ENCODE peak calls at places on chromosomes 12 and 14, in four cellular contexts. K, A, F and H are unnamed samples.

GRCh38 chr12:60148831-60149230 is 553.0 kb downstream of the SLC16A7 start:
- DNase-seq in K (peak), A (no peak), F (peak), H (no peak)

GRCh38 chr14:30874120-30874998 is at the start of gene COCH:
- DNase-seq in K (no peak), A (peak), F (no peak), H (peak)

GRCh38 chr14:54440037-54440436 is 1.1 kb downstream of the CNIH1 start:
- DNase-seq in K (peak), A (no peak), F (no peak), H (no peak)

GRCh38 chr12:105109465-105110212 is 2.1 kb downstream of the WASHC4 start:
- DNase-seq in K (no peak), A (no peak), F (peak), H (no peak)

GRCh38 chr14:23633160-23633701 is 2.9 kb upstream of the DHRS2 start:
- DNase-seq in K (no peak), A (no peak), F (peak), H (no peak)

GRCh38 chr12:25251749-25252148 is 1.0 kb upstream of the KRAS start:
- DNase-seq in K (no peak), A (no peak), F (no peak), H (no peak)

GRCh38 chr14:34081576-34082136 is 130.8 kb upstream of the EGLN3 start:
- DNase-seq in K (peak), A (no peak), F (peak), H (no peak)

GRCh38 chr12:49524660-49525324 is 14.0 kb upstream of the KCNH3 start:
- DNase-seq in K (no peak), A (no peak), F (no peak), H (no peak)

GRCh38 chr14:67411820-67412421 is at the start of gene PLEK2:
- DNase-seq in K (peak), A (peak), F (peak), H (peak)

GRCh38 chr12:59007620-59008019 is 87.3 kb upstream of the LRIG3 start:
- DNase-seq in K (no peak), A (no peak), F (peak), H (no peak)

GRCh38 chr14:50520947-50521815 is 11.2 kb downstream of the MAP4K5 start:
- DNase-seq in K (peak), A (no peak), F (peak), H (no peak)

GRCh38 chr12:95784286-95784685 is 6.3 kb downstream of the NTN4 start:
- DNase-seq in K (no peak), A (no peak), F (peak), H (no peak)

GRCh38 chr12:47900101-47900479 is 4.7 kb downstream of the VDR start:
- DNase-seq in K (no peak), A (no peak), F (no peak), H (no peak)

GRCh38 chr12:130131025-130131424 is 31.2 kb upstream of the FZD10 start:
- DNase-seq in K (no peak), A (no peak), F (no peak), H (no peak)

GRCh38 chr12:91094036-91094660 is 17.1 kb downstream of the LUM start:
- DNase-seq in K (peak), A (no peak), F (peak), H (no peak)

GRCh38 chr14:93068721-93069120 is 47.0 kb downstream of the ITPK1 start:
- DNase-seq in K (no peak), A (no peak), F (no peak), H (no peak)

GRCh38 chr12:71686658-71687025 is 760 bp downstream of the TMEM19 start:
- DNase-seq in K (peak), A (no peak), F (peak), H (no peak)

GRCh38 chr12:45637706-45638105 is 91.8 kb upstream of the ARID2 start:
- DNase-seq in K (peak), A (no peak), F (peak), H (no peak)

GRCh38 chr14:96574171-96574632 is 72.0 kb downstream of the PAPOLA start:
- DNase-seq in K (no peak), A (no peak), F (no peak), H (no peak)

GRCh38 chr14:59271734-59272133 is 83.3 kb downstream of the DAAM1 start:
- DNase-seq in K (peak), A (no peak), F (peak), H (no peak)

GRCh38 chr12:116102019-116102418 is 175.5 kb downstream of the MED13L start:
- DNase-seq in K (no peak), A (no peak), F (no peak), H (no peak)

GRCh38 chr12:120181991-120182631 is 12.4 kb downstream of the GCN1 start:
- DNase-seq in K (peak), A (no peak), F (peak), H (no peak)

GRCh38 chr14:56124296-56124695 is 6.1 kb downstream of the PELI2 start:
- DNase-seq in K (no peak), A (no peak), F (no peak), H (no peak)

GRCh38 chr14:64942531-64943111 is at the start of gene GPX2:
- DNase-seq in K (no peak), A (no peak), F (peak), H (no peak)
- H3K4me3 ChIP-seq in K (no peak), A (no peak), F (no peak), H (no peak)

GRCh38 chr12:12872139-12872933 is 19.0 kb upstream of the GPRC5A start:
- DNase-seq in K (peak), A (no peak), F (peak), H (no peak)

GRCh38 chr12:12871587-12872138 is 19.7 kb upstream of the GPRC5A start:
- DNase-seq in K (no peak), A (no peak), F (no peak), H (no peak)

GRCh38 chr12:12870454-12870853 is 20.9 kb upstream of the GPRC5A start:
- DNase-seq in K (peak), A (no peak), F (peak), H (no peak)

GRCh38 chr12:12874014-12874413 is 17.3 kb upstream of the GPRC5A start:
- DNase-seq in K (no peak), A (no peak), F (no peak), H (no peak)

GRCh38 chr12:12872934-12873275 is 18.5 kb upstream of the GPRC5A start:
- DNase-seq in K (no peak), A (no peak), F (peak), H (no peak)
- H3K4me3 ChIP-seq in K (no peak), A (no peak), F (no peak), H (no peak)

DNA sequence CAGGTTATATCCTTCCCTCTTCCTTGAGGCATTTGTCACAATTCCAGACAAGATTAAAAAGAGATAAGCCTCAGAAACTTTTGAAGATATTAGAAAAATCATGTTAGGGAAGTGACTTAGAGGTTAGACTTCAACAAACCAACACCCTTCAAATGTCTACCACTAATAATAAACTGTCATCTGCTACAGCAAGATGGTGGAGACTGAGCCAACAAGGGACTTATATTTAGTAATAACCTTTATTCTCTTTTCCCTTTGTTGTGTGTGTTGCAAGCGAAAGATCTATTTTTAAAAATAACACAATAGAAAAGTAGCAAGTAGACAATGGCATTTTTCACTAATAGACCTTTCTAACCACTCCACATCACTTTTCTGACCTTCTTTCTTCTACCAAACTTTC is 28.6 kb downstream of the PRICKLE1 start:
- DNase-seq in K (no peak), A (no peak), F (no peak), H (no peak)
- H3K4me3 ChIP-seq in K (no peak), A (no peak), F (no peak), H (no peak)

GRCh38 chr12:19075711-19076340 is 53.7 kb upstream of the PLEKHA5 start:
- DNase-seq in K (no peak), A (no peak), F (no peak), H (no peak)
- H3K4me3 ChIP-seq in K (no peak), A (no peak), F (no peak), H (no peak)

GRCh38 chr12:88432536-88433462 is 147.5 kb downstream of the KITLG start:
- DNase-seq in K (peak), A (peak), F (peak), H (no peak)
- H3K4me3 ChIP-seq in K (no peak), A (no peak), F (no peak), H (no peak)